ENCODE peak calls at places on chromosome 13, in five cellular contexts. One of them, this sample, is unnamed.

GRCh38 chr13:111480976-111481375 is 160.5 kb downstream of the TEX29 start:
- DNase-seq in stomach: peak; percentile 29
- DNase-seq in spleen: no peak
- DNase-seq in HAP-1: no peak
- DNase-seq in CD8-positive, alpha-beta memory T cell: no peak
- DNase-seq in this sample: no peak

GRCh38 chr13:75468098-75468497 is 13.9 kb downstream of the TBC1D4 start:
- DNase-seq in stomach: no peak
- DNase-seq in spleen: no peak
- DNase-seq in HAP-1: no peak
- DNase-seq in CD8-positive, alpha-beta memory T cell: no peak
- DNase-seq in this sample: no peak

GRCh38 chr13:24495151-24495729 is 17.3 kb downstream of the PARP4 start:
- DNase-seq in stomach: no peak
- DNase-seq in spleen: no peak
- DNase-seq in HAP-1: no peak
- DNase-seq in CD8-positive, alpha-beta memory T cell: no peak
- DNase-seq in this sample: no peak

GRCh38 chr13:30585748-30586262 is 31.9 kb upstream of the USPL1 start:
- DNase-seq in stomach: no peak
- DNase-seq in spleen: no peak
- DNase-seq in HAP-1: no peak
- DNase-seq in CD8-positive, alpha-beta memory T cell: no peak
- DNase-seq in this sample: no peak

GRCh38 chr13:50915562-50915961 is 6.0 kb downstream of the RNASEH2B start:
- DNase-seq in stomach: no peak
- DNase-seq in spleen: no peak
- DNase-seq in HAP-1: no peak
- DNase-seq in CD8-positive, alpha-beta memory T cell: no peak
- DNase-seq in this sample: no peak

GRCh38 chr13:98189841-98190505 is 12.9 kb upstream of the RNF113B start:
- DNase-seq in stomach: no peak
- DNase-seq in spleen: no peak
- DNase-seq in HAP-1: peak; percentile 79
- DNase-seq in CD8-positive, alpha-beta memory T cell: no peak
- DNase-seq in this sample: no peak

GRCh38 chr13:36750461-36750860 is 68.6 kb upstream of the RFXAP start:
- DNase-seq in stomach: no peak
- DNase-seq in spleen: no peak
- DNase-seq in HAP-1: no peak
- DNase-seq in CD8-positive, alpha-beta memory T cell: no peak
- DNase-seq in this sample: no peak

GRCh38 chr13:79988573-79988972 is 352.4 kb downstream of the SPRY2 start:
- DNase-seq in stomach: peak; percentile 37
- DNase-seq in spleen: no peak
- DNase-seq in HAP-1: no peak
- DNase-seq in CD8-positive, alpha-beta memory T cell: no peak
- DNase-seq in this sample: no peak

GRCh38 chr13:35793823-35794222 is 317.3 kb upstream of the MAB21L1 start:
- DNase-seq in stomach: no peak
- DNase-seq in spleen: no peak
- DNase-seq in HAP-1: no peak
- DNase-seq in CD8-positive, alpha-beta memory T cell: no peak
- DNase-seq in this sample: no peak

GRCh38 chr13:51785592-51786424 is 18.2 kb downstream of the DHRS12 start:
- DNase-seq in stomach: peak; percentile 51
- DNase-seq in spleen: no peak
- DNase-seq in HAP-1: peak; percentile 85
- DNase-seq in CD8-positive, alpha-beta memory T cell: no peak
- DNase-seq in this sample: no peak

GRCh38 chr13:39306639-39307589 is 268.7 kb downstream of the NHLRC3 start:
- DNase-seq in stomach: no peak
- DNase-seq in spleen: no peak
- DNase-seq in HAP-1: no peak
- DNase-seq in CD8-positive, alpha-beta memory T cell: no peak
- DNase-seq in this sample: no peak

DNA sequence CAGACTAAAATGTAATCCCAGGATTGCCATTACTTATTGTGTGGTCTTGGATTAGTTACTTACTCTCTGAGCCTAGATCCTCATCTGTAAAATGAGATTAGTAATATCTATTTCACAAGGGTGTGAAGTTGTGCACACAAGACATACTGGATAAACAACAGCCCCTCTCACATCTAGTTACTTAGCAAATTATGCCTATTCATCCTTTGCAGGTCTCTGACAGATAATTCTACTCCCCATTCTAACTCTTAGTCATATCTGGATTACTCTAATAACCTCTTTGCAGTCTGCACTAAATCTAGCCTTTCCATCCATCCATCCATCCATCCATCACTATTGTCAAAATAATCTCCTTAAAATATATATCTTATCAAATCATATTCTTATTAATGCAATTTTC is 12.4 kb downstream of the MTRF1 start:
- DNase-seq in stomach: no peak
- DNase-seq in spleen: no peak
- DNase-seq in HAP-1: no peak
- DNase-seq in CD8-positive, alpha-beta memory T cell: no peak
- DNase-seq in this sample: no peak
- H3K36me3 ChIP-seq in stomach: peaks cover 77% of the 10 kb centered on the region
- H3K36me3 ChIP-seq in spleen: peaks cover 21% of the 10 kb centered on the region
- H3K36me3 ChIP-seq in HAP-1: peaks cover 32% of the 10 kb centered on the region
- H3K36me3 ChIP-seq in CD8-positive, alpha-beta memory T cell: no peaks in the 10 kb centered on the region
- H3K36me3 ChIP-seq in this sample: peaks cover 5% of the 10 kb centered on the region

GRCh38 chr13:46743191-46743590 is 53.8 kb downstream of the ESD start:
- DNase-seq in stomach: no peak
- DNase-seq in spleen: no peak
- DNase-seq in HAP-1: no peak
- DNase-seq in CD8-positive, alpha-beta memory T cell: no peak
- DNase-seq in this sample: no peak

GRCh38 chr13:46749951-46750350 is 47.0 kb downstream of the ESD start:
- DNase-seq in stomach: no peak
- DNase-seq in spleen: no peak
- DNase-seq in HAP-1: no peak
- DNase-seq in CD8-positive, alpha-beta memory T cell: no peak
- DNase-seq in this sample: no peak

GRCh38 chr13:46747031-46747820 is 49.7 kb downstream of the ESD start:
- DNase-seq in stomach: no peak
- DNase-seq in spleen: no peak
- DNase-seq in HAP-1: no peak
- DNase-seq in CD8-positive, alpha-beta memory T cell: no peak
- DNase-seq in this sample: no peak

GRCh38 chr13:46748300-46748699 is 48.7 kb downstream of the ESD start:
- DNase-seq in stomach: no peak
- DNase-seq in spleen: no peak
- DNase-seq in HAP-1: no peak
- DNase-seq in CD8-positive, alpha-beta memory T cell: no peak
- DNase-seq in this sample: no peak

DNA sequence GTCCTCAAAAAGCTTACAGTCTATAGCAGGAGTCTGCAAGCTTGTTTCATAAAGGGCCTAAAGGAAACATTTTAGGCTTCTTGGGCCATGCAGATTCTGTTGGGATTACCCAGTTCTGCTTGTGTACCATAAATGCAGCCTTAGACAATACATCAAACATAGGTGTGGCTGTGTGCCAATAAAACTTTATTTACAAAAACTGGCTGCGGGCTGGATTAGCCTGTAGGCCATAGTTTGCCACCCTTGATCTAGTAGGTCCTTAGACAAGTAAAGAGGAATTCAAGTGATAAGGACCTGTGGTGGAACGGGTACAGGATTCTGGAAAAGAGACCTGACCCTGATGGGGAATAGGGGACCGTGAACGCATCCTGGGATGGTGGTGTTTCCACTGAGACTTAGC is 51.9 kb downstream of the ESD start:
- DNase-seq in stomach: no peak
- DNase-seq in spleen: no peak
- DNase-seq in HAP-1: no peak
- DNase-seq in CD8-positive, alpha-beta memory T cell: no peak
- DNase-seq in this sample: no peak
- H3K36me3 ChIP-seq in stomach: peaks cover 88% of the 10 kb centered on the region
- H3K36me3 ChIP-seq in spleen: peaks cover 40% of the 10 kb centered on the region
- H3K36me3 ChIP-seq in HAP-1: no peaks in the 10 kb centered on the region
- H3K36me3 ChIP-seq in CD8-positive, alpha-beta memory T cell: no peaks in the 10 kb centered on the region
- H3K36me3 ChIP-seq in this sample: no peaks in the 10 kb centered on the region

DNA sequence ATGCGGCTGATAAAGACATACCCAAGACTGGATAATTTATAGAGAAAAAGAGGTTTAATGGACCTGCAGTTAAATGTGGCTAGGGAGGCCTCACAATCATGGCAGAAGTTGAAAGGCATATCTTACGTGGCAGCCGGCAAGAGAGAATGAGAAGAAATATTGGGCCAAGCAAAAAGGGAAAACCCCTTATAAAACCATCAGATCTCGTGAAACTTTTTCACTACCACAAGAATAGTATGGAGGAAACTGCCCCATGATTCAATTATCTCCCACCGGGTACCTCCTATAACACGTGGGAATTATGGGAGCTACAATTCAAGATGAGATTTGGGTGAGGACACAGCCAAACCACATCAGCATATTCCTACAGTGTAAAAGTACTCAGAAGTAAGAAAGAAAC is 4.7 kb upstream of the KBTBD7 start:
- DNase-seq in stomach: no peak
- DNase-seq in spleen: no peak
- DNase-seq in HAP-1: no peak
- DNase-seq in CD8-positive, alpha-beta memory T cell: no peak
- DNase-seq in this sample: no peak
- H3K36me3 ChIP-seq in stomach: no peaks in the 10 kb centered on the region
- H3K36me3 ChIP-seq in spleen: no peaks in the 10 kb centered on the region
- H3K36me3 ChIP-seq in HAP-1: no peaks in the 10 kb centered on the region
- H3K36me3 ChIP-seq in CD8-positive, alpha-beta memory T cell: no peaks in the 10 kb centered on the region
- H3K36me3 ChIP-seq in this sample: no peaks in the 10 kb centered on the region

GRCh38 chr13:110263906-110264305 is 43.1 kb downstream of the COL4A1 start:
- DNase-seq in stomach: no peak
- DNase-seq in spleen: no peak
- DNase-seq in HAP-1: no peak
- DNase-seq in CD8-positive, alpha-beta memory T cell: no peak
- DNase-seq in this sample: no peak
- H3K36me3 ChIP-seq in stomach: peaks cover 4% of the 10 kb centered on the region
- H3K36me3 ChIP-seq in spleen: no peaks in the 10 kb centered on the region
- H3K36me3 ChIP-seq in HAP-1: no peaks in the 10 kb centered on the region
- H3K36me3 ChIP-seq in CD8-positive, alpha-beta memory T cell: no peaks in the 10 kb centered on the region
- H3K36me3 ChIP-seq in this sample: no peaks in the 10 kb centered on the region

DNA sequence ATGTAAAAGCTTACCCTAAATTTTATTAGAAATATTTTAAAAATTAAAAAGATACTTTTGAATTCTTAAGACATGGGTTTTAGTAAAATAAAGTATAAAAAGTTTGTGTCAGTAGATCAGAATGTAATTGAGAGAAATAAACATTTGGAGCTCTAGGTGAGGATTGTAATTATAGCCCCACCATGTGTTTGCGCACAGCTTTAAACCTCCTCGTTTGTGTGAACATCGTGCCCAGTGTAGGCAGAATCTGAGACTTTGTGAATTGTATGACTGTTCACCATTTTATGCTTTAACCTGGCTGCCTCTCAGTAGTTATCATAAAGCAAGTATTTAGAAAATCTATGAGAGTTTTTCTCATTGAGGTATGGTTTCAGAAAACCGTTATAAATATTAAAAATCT is 29.1 kb downstream of the CUL4A start:
- DNase-seq in stomach: no peak
- DNase-seq in spleen: no peak
- DNase-seq in HAP-1: no peak
- DNase-seq in CD8-positive, alpha-beta memory T cell: no peak
- DNase-seq in this sample: no peak
- H3K36me3 ChIP-seq in stomach: peaks cover 98% of the 10 kb centered on the region
- H3K36me3 ChIP-seq in spleen: peaks cover 41% of the 10 kb centered on the region
- H3K36me3 ChIP-seq in HAP-1: peaks cover 36% of the 10 kb centered on the region
- H3K36me3 ChIP-seq in CD8-positive, alpha-beta memory T cell: peaks cover 52% of the 10 kb centered on the region
- H3K36me3 ChIP-seq in this sample: peaks cover 12% of the 10 kb centered on the region

GRCh38 chr13:100334209-100334608 is 245.3 kb downstream of the PCCA start:
- DNase-seq in stomach: no peak
- DNase-seq in spleen: no peak
- DNase-seq in HAP-1: no peak
- DNase-seq in CD8-positive, alpha-beta memory T cell: no peak
- DNase-seq in this sample: no peak
- H3K36me3 ChIP-seq in stomach: peaks cover 46% of the 10 kb centered on the region
- H3K36me3 ChIP-seq in spleen: no peaks in the 10 kb centered on the region
- H3K36me3 ChIP-seq in HAP-1: no peaks in the 10 kb centered on the region
- H3K36me3 ChIP-seq in CD8-positive, alpha-beta memory T cell: no peaks in the 10 kb centered on the region
- H3K36me3 ChIP-seq in this sample: no peaks in the 10 kb centered on the region

GRCh38 chr13:113853518-113854237 is 10.2 kb downstream of the GAS6 start:
- DNase-seq in stomach: no peak
- DNase-seq in spleen: peak; percentile 62
- DNase-seq in HAP-1: no peak
- DNase-seq in CD8-positive, alpha-beta memory T cell: no peak
- DNase-seq in this sample: peak; percentile 63

GRCh38 chr13:113851826-113852535 is 11.9 kb downstream of the GAS6 start:
- DNase-seq in stomach: no peak
- DNase-seq in spleen: peak; percentile 56
- DNase-seq in HAP-1: peak; percentile 7
- DNase-seq in CD8-positive, alpha-beta memory T cell: no peak
- DNase-seq in this sample: peak; percentile 42

GRCh38 chr13:113854238-113855011 is 9.5 kb downstream of the GAS6 start:
- DNase-seq in stomach: no peak
- DNase-seq in spleen: peak; percentile 69
- DNase-seq in HAP-1: no peak
- DNase-seq in CD8-positive, alpha-beta memory T cell: no peak
- DNase-seq in this sample: peak; percentile 72

GRCh38 chr13:113851480-113851803 is 12.4 kb downstream of the GAS6 start:
- DNase-seq in stomach: no peak
- DNase-seq in spleen: no peak
- DNase-seq in HAP-1: no peak
- DNase-seq in CD8-positive, alpha-beta memory T cell: no peak
- DNase-seq in this sample: peak; percentile 6

GRCh38 chr13:113852536-113853517 is 11.0 kb downstream of the GAS6 start:
- DNase-seq in stomach: no peak
- DNase-seq in spleen: peak; percentile 70
- DNase-seq in HAP-1: no peak
- DNase-seq in CD8-positive, alpha-beta memory T cell: no peak
- DNase-seq in this sample: peak; percentile 50
- H3K36me3 ChIP-seq in stomach: peaks cover under 1% of the 10 kb centered on the region
- H3K36me3 ChIP-seq in spleen: no peaks in the 10 kb centered on the region
- H3K36me3 ChIP-seq in HAP-1: no peaks in the 10 kb centered on the region
- H3K36me3 ChIP-seq in CD8-positive, alpha-beta memory T cell: no peaks in the 10 kb centered on the region
- H3K36me3 ChIP-seq in this sample: no peaks in the 10 kb centered on the region

GRCh38 chr13:33363328-33363727 is 77.8 kb upstream of the STARD13 start:
- DNase-seq in stomach: no peak
- DNase-seq in spleen: no peak
- DNase-seq in HAP-1: no peak
- DNase-seq in CD8-positive, alpha-beta memory T cell: no peak
- DNase-seq in this sample: no peak
- H3K36me3 ChIP-seq in stomach: no peaks in the 10 kb centered on the region
- H3K36me3 ChIP-seq in spleen: no peaks in the 10 kb centered on the region
- H3K36me3 ChIP-seq in HAP-1: no peaks in the 10 kb centered on the region
- H3K36me3 ChIP-seq in CD8-positive, alpha-beta memory T cell: no peaks in the 10 kb centered on the region
- H3K36me3 ChIP-seq in this sample: no peaks in the 10 kb centered on the region

GRCh38 chr13:92538164-92538563 is 688.4 kb upstream of the GPC6 start:
- DNase-seq in stomach: no peak
- DNase-seq in spleen: no peak
- DNase-seq in HAP-1: no peak
- DNase-seq in CD8-positive, alpha-beta memory T cell: no peak
- DNase-seq in this sample: no peak
- H3K36me3 ChIP-seq in stomach: no peaks in the 10 kb centered on the region
- H3K36me3 ChIP-seq in spleen: no peaks in the 10 kb centered on the region
- H3K36me3 ChIP-seq in HAP-1: no peaks in the 10 kb centered on the region
- H3K36me3 ChIP-seq in CD8-positive, alpha-beta memory T cell: no peaks in the 10 kb centered on the region
- H3K36me3 ChIP-seq in this sample: no peaks in the 10 kb centered on the region

This sample was measured in H7.